ENCODE peak calls at places on chromosomes 3 and 15, in six cellular contexts. G is HTR-8/SVneo; B is AG09309; I is amniotic stem cell; S is activated CD4-positive, alpha-beta memory T cell treated with anti-CD3 and anti-CD28 coated beads, Interleukin-2, amount 10 ng/mL, durations not matched to agents 7 days and 5 days; W is foreskin fibroblast. U is an unnamed sample.

GRCh38 chr3:39143051-39143885 is 10.1 kb downstream of the CSRNP1 start:
- DNase-seq in G (no peak), B (no peak), I (no peak), S (no peak), W (no peak), U (no peak)

GRCh38 chr15:74519311-74519710 is 21.7 kb upstream of the ARID3B start:
- DNase-seq in G (no peak), B (peak; percentile 7), I (no peak), S (no peak), W (no peak), U (no peak)

GRCh38 chr15:74208901-74209559 is 6.4 kb upstream of the STRA6 start:
- DNase-seq in G (peak; percentile 69), B (no peak), I (no peak), S (no peak), W (no peak), U (no peak)

GRCh38 chr3:13282528-13282985 is 137.6 kb downstream of the NUP210 start:
- DNase-seq in G (no peak), B (no peak), I (no peak), S (no peak), W (no peak), U (no peak)

GRCh38 chr3:58630081-58630709 is 36.4 kb downstream of the FAM3D start:
- DNase-seq in G (peak; percentile 60), B (peak; percentile 20), I (no peak), S (peak; percentile 57), W (peak; percentile 52), U (no peak)

GRCh38 chr3:129317876-129318275 is 39.2 kb downstream of the HMCES start:
- DNase-seq in G (no peak), B (no peak), I (no peak), S (no peak), W (no peak), U (no peak)

GRCh38 chr3:23713641-23714040 is 92.1 kb upstream of the UBE2E1 start:
- DNase-seq in G (no peak), B (peak; percentile 14), I (no peak), S (no peak), W (no peak), U (no peak)

GRCh38 chr15:101029971-101030661 is 111.0 kb downstream of the LRRK1 start:
- DNase-seq in G (no peak), B (no peak), I (no peak), S (peak; percentile 0), W (no peak), U (no peak)

GRCh38 chr3:148464246-148464645 is 233.5 kb upstream of the AGTR1 start:
- DNase-seq in G (peak; percentile 3), B (no peak), I (no peak), S (no peak), W (peak; percentile 10), U (no peak)

GRCh38 chr3:159616234-159616825 is 372.3 kb upstream of the IL12A start:
- DNase-seq in G (no peak), B (no peak), I (no peak), S (no peak), W (peak; percentile 51), U (no peak)

GRCh38 chr15:22980189-22981136 is at the start of gene CYFIP1:
- DNase-seq in G (peak; percentile 75), B (no peak), I (peak; percentile 56), S (peak; percentile 26), W (peak; percentile 87), U (peak; percentile 8)

GRCh38 chr3:99674086-99674789 is 35.8 kb downstream of the COL8A1 start:
- DNase-seq in G (no peak), B (no peak), I (no peak), S (no peak), W (no peak), U (no peak)

GRCh38 chr3:150890320-150890719 is 14.9 kb downstream of the MINDY4B start:
- DNase-seq in G (no peak), B (peak; percentile 31), I (no peak), S (no peak), W (peak; percentile 14), U (no peak)

GRCh38 chr15:39556461-39556860 is 24.4 kb upstream of the THBS1 start:
- DNase-seq in G (no peak), B (no peak), I (no peak), S (no peak), W (no peak), U (no peak)

GRCh38 chr15:99090011-99090699 is 14.7 kb upstream of the SYNM start:
- DNase-seq in G (no peak), B (no peak), I (no peak), S (no peak), W (no peak), U (no peak)

GRCh38 chr3:194328080-194328571 is 23.0 kb downstream of the CPN2 start:
- DNase-seq in G (peak; percentile 65), B (no peak), I (no peak), S (peak; percentile 50), W (no peak), U (no peak)

GRCh38 chr3:136783708-136784191 is 31.6 kb upstream of the STAG1 start:
- DNase-seq in G (no peak), B (no peak), I (no peak), S (no peak), W (peak; percentile 28), U (no peak)

GRCh38 chr3:123883111-123883510 is 1.0 kb downstream of the MYLK start:
- DNase-seq in G (no peak), B (no peak), I (no peak), S (no peak), W (no peak), U (peak; percentile 54)

GRCh38 chr15:66095871-66096710 is 157.5 kb downstream of the MEGF11 start:
- DNase-seq in G (no peak), B (no peak), I (no peak), S (no peak), W (no peak), U (peak; percentile 76)

GRCh38 chr15:49212897-49213296 is 42.9 kb downstream of the GALK2 start:
- DNase-seq in G (no peak), B (no peak), I (no peak), S (no peak), W (no peak), U (no peak)

GRCh38 chr3:194206375-194206774 is 70.4 kb downstream of the HES1 start:
- DNase-seq in G (no peak), B (no peak), I (no peak), S (no peak), W (no peak), U (no peak)